ENCODE peak calls at places on chromosome 20, in five cellular contexts. U is H1, R is fibroblast of lung, Y is GM23338, N is hepatic stellate cell. M is an unnamed sample.
A peak's percentile ranks its signal among the peaks of the same experiment; 100 is the strongest.

GRCh38 chr20:23687986-23688385 is 852 bp downstream of the CST4 start:
- DNase-seq in U (no peak), R (no peak), Y (no peak), N (no peak), M (no peak)

GRCh38 chr20:62740286-62741141 is 31.9 kb downstream of the NTSR1 start:
- DNase-seq in U (no peak), R (peak; percentile 82), Y (no peak), N (peak; percentile 72), M (no peak)

GRCh38 chr20:1001981-1002681 is at the start of gene RSPO4:
- DNase-seq in U (peak; percentile 66), R (no peak), Y (peak; percentile 57), N (no peak), M (no peak)

GRCh38 chr20:41151134-41151869 is 14.0 kb downstream of the PLCG1 start:
- DNase-seq in U (no peak), R (no peak), Y (no peak), N (no peak), M (no peak)

GRCh38 chr20:46057856-46058655 is 29.0 kb downstream of the SLC12A5 start:
- DNase-seq in U (no peak), R (peak; percentile 62), Y (peak; percentile 93), N (peak; percentile 37), M (no peak)

GRCh38 chr20:63123326-63123725 is 92.6 kb downstream of the YTHDF1 start:
- DNase-seq in U (no peak), R (no peak), Y (no peak), N (no peak), M (no peak)

GRCh38 chr20:18839507-18840247 is 26.1 kb downstream of the SCP2D1 start:
- DNase-seq in U (no peak), R (no peak), Y (no peak), N (no peak), M (no peak)

GRCh38 chr20:57514273-57514751 is 10.6 kb downstream of the CTCFL start:
- DNase-seq in U (peak; percentile 71), R (peak; percentile 75), Y (peak; percentile 92), N (peak; percentile 69), M (peak; percentile 45)

GRCh38 chr20:11214281-11214680 is 540.5 kb upstream of the JAG1 start:
- DNase-seq in U (no peak), R (peak; percentile 48), Y (no peak), N (no peak), M (no peak)

GRCh38 chr20:57556980-57557274 is 4.0 kb upstream of the PCK1 start:
- DNase-seq in U (no peak), R (no peak), Y (no peak), N (no peak), M (no peak)

GRCh38 chr20:13883425-13883824 is 98.6 kb downstream of the NDUFAF5 start:
- DNase-seq in U (no peak), R (no peak), Y (no peak), N (no peak), M (no peak)

GRCh38 chr20:22711981-22712755 is 127.8 kb upstream of the FOXA2 start:
- DNase-seq in U (no peak), R (no peak), Y (no peak), N (no peak), M (no peak)

GRCh38 chr20:34299925-34300806 is 3.0 kb downstream of the AHCY start:
- DNase-seq in U (no peak), R (peak; percentile 44), Y (no peak), N (no peak), M (no peak)

GRCh38 chr20:61949714-61950630 is 115.7 kb downstream of the TAF4 start:
- DNase-seq in U (peak; percentile 43), R (no peak), Y (no peak), N (no peak), M (no peak)

GRCh38 chr20:44231193-44231592 is 15.9 kb upstream of the GDAP1L1 start:
- DNase-seq in U (no peak), R (no peak), Y (no peak), N (no peak), M (no peak)

GRCh38 chr20:44910690-44911262 is 916 bp downstream of the PABPC1L start:
- DNase-seq in U (peak; percentile 63), R (no peak), Y (peak; percentile 45), N (no peak), M (no peak)

M was measured in iPS DF 6.9.